ENCODE peak calls at places on chromosomes 4 and X, in seven cellular contexts. D is H9, H is IMR-90, P is neuronal stem cell, M is trophoblast cell, R is H1, K is mesenchymal stem cell. Z is an unnamed sample.

GRCh38 chrX:85685843-85686242 is 306.4 kb upstream of the POF1B start:
- DNase-seq in D (no peak), M (no peak), P (no peak), K (no peak), H (no peak), R (no peak), Z (no peak)

GRCh38 chr4:109985993-109986640 is 73.4 kb downstream of the EGF start:
- DNase-seq in H (no peak), K (no peak), R (no peak), D (no peak), P (no peak), M (no peak), Z (no peak)

GRCh38 chr4:145734576-145735329 is 54.8 kb downstream of the C4orf51 start:
- DNase-seq in K (peak), P (no peak), M (peak), R (no peak), D (no peak), H (peak), Z (peak)

GRCh38 chr4:81405900-81406401 is 65.8 kb downstream of the RASGEF1B start:
- DNase-seq in K (peak), D (no peak), H (peak), M (peak), P (peak), R (no peak), Z (peak)

GRCh38 chr4:143183513-143184216 is 1.1 kb upstream of the USP38 start:
- DNase-seq in D (no peak), P (no peak), H (no peak), K (peak), R (no peak), M (no peak), Z (no peak)

GRCh38 chr4:19945501-19945900 is 306.2 kb upstream of the SLIT2 start:
- DNase-seq in D (no peak), M (no peak), H (peak), R (no peak), P (no peak), K (no peak), Z (peak)

GRCh38 chr4:1693131-1693896 is 9.2 kb upstream of the FAM53A start:
- DNase-seq in P (peak), K (peak), H (peak), R (peak), M (peak), D (peak), Z (peak)

GRCh38 chrX:47690175-47690574 is 31.2 kb upstream of the UXT start:
- DNase-seq in M (no peak), P (no peak), K (no peak), H (no peak), R (no peak), D (no peak), Z (peak)

GRCh38 chr4:169724251-169724650 is 33.5 kb downstream of the HPF1 start:
- DNase-seq in K (peak), P (no peak), H (peak), M (peak), R (no peak), D (no peak), Z (peak)

GRCh38 chr4:143336828-143337599 is at the start of gene GAB1:
- DNase-seq in R (peak), M (peak), D (peak), P (peak), K (peak), H (peak), Z (peak)

GRCh38 chr4:8908206-8908893 is 36.7 kb upstream of the HMX1 start:
- DNase-seq in M (no peak), H (no peak), P (no peak), K (no peak), D (peak), R (peak), Z (no peak)

GRCh38 chr4:25914670-25915358 is 794 bp downstream of the SMIM20 start:
- DNase-seq in K (no peak), P (no peak), D (no peak), M (no peak), R (no peak), H (no peak), Z (no peak)

GRCh38 chr4:19285146-19285545 is 966.6 kb upstream of the SLIT2 start:
- DNase-seq in K (peak), P (no peak), D (no peak), H (no peak), R (no peak), M (no peak), Z (no peak)

GRCh38 chr4:184732126-184732525 is 1.8 kb downstream of the CENPU start:
- DNase-seq in H (peak), D (no peak), M (no peak), P (no peak), K (no peak), R (no peak), Z (no peak)

DNA sequence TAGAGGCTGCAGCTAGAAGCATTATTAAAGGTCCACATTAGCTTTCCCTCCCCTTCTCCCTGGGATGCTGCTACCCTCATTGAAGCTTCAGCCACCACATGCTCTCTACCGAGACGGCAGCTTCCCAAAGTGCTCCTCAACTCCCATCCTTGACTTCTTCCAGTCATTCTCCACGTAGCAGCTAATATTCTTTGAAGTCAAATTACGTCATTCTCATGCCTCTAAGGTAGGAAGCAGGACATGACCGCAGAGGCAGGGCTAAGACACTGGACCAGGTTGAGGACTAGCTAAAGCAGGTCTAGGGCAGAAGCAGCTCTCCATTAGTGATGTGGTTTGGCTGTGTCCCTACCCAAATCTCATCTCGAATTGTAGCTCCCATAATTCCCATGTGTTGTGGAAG is 128.3 kb downstream of the SHOX start:
- DNase-seq in P (no peak), M (no peak), K (no peak), H (no peak), R (no peak), D (no peak), Z (no peak)
- H3K4ac ChIP-seq in P (no peak), M (no peak), K (no peak), H (no peak), R (no peak), D (no peak), Z (no peak)

DNA sequence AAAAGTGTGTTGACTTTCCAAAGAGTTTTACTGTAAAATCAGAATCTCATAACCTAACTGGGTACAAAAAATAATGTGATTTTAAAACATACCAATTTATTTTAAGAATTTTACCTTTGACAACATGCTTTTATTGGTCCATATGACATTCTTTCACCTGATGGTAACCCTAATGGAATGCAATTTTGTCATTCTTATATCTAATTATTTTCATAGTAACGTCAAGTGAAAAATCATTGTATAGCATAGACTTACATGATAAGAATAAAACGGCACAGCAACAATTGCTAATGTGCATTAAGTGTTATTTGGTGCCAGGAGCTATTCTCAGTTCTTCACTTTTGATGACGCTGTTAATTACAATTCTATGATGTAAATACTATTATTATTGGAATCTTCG is 13.6 kb downstream of the UNC5C start:
- DNase-seq in H (no peak), P (no peak), M (no peak), R (no peak), K (no peak), D (no peak), Z (no peak)
- H2AK5ac ChIP-seq in H (no peak), P (no peak), M (no peak), R (no peak), K (no peak), D (no peak), Z (no peak)

GRCh38 chr4:32798471-32798870 is 2078.3 kb downstream of the PCDH7 start:
- DNase-seq in K (no peak), P (no peak), M (no peak), R (no peak), H (no peak), D (no peak), Z (no peak)
- H3K4ac ChIP-seq in K (no peak), P (no peak), M (no peak), R (no peak), H (no peak), D (no peak), Z (no peak)

DNA sequence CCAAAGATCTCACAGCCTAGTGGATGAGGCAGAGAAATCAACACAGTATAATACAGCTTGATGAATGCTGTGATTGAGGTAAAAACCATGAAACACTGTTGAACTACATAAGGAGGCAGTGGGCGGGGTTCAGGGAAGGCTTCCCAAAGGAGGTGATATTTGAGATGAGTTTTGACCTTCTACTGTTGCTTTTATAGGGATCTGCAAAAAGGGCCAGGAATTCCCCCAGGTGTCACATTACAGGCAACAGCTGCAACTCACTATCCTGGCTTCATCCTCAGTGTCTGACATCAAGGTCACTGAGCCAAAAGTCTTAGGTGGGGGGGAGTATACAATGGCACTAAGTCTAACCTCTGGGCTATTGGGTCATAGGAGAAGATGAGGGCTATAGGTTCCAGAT is 185.7 kb upstream of the NRK start:
- DNase-seq in M (no peak), D (peak), R (no peak), H (no peak), K (peak), P (no peak), Z (peak)
- H2AK5ac ChIP-seq in M (no peak), D (no peak), R (no peak), H (no peak), K (no peak), P (no peak), Z (no peak)

GRCh38 chrX:1059576-1060561 is 152.6 kb downstream of the CRLF2 start:
- DNase-seq in D (no peak), R (no peak), H (no peak), P (no peak), K (no peak), M (no peak), Z (no peak)

GRCh38 chrX:1062351-1062750 is 150.1 kb downstream of the CRLF2 start:
- DNase-seq in D (no peak), P (no peak), K (no peak), M (no peak), R (no peak), H (no peak), Z (no peak)

GRCh38 chrX:1060562-1060960 is 151.9 kb downstream of the CRLF2 start:
- DNase-seq in R (no peak), H (no peak), D (no peak), P (no peak), M (no peak), K (no peak), Z (no peak)
- H3K4ac ChIP-seq in R (no peak), H (no peak), D (no peak), P (no peak), M (no peak), K (no peak), Z (no peak)

DNA sequence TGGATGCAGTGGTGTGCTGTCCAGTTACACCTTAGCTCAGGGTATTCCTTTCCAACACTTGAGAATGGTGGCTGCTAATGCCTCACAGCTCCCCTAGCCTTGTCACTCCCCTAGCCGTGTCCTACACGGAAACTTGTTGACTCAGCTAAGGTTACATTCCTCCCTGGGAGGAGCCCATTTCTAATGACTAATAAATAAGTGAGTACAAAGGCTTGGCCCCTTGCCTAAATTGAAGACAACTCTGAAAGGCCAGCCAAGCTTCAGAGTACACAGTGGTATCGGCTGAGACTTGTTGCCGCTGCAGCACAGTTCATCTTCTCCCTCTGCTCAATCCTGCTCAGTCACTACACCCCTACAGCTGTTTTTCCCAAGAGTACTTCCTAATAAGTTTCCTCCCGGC is 21.2 kb upstream of the SLC25A31 start:
- DNase-seq in D (no peak), P (no peak), M (peak), R (no peak), H (peak), K (peak), Z (peak)
- H2AK5ac ChIP-seq in D (no peak), P (no peak), M (no peak), R (no peak), H (no peak), K (no peak), Z (no peak)

DNA sequence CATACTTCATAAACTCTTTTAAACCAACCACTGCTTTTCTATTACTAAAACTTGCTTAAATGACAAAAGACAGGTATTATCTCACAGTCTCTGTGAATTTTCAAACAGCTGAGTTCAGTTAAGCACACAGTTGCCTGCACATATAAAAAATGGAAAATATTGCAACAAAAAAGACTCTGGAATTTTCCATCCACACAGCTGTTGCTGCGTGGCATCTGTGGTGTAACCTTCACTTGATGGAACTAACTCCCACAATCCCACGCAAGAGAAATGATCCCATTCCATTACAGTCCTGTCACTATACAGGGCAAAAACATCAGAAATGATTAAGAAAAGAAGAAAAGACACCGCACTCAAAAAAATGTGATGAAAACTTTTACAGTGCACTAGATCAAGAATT is 149.8 kb upstream of the TBL1X start:
- DNase-seq in H (peak), P (no peak), R (no peak), D (no peak), M (no peak), K (peak), Z (no peak)
- H3K4ac ChIP-seq in H (no peak), P (no peak), R (no peak), D (no peak), M (no peak), K (no peak), Z (no peak)